ENCODE peak calls at places on chromosomes 4 and X, in nine cellular contexts. G, M, Z, V, L, C, X, Q and I are unnamed samples.

GRCh38 chrX:65196758-65197371 is 220.6 kb upstream of the ZC4H2 start:
- DNase-seq in Q (peak; percentile 6), G (no peak), L (no peak), M (peak; percentile 84), V (no peak), X (no peak), C (peak; percentile 61), Z (no peak), I (peak; percentile 89)

GRCh38 chr4:186765138-186765537 is 41.5 kb upstream of the FAT1 start:
- DNase-seq in X (no peak), L (no peak), G (no peak), Q (no peak), M (peak; percentile 82), V (no peak), Z (no peak), C (no peak), I (peak; percentile 13)

GRCh38 chr4:32268949-32269348 is 1548.8 kb downstream of the PCDH7 start:
- DNase-seq in Z (no peak), G (no peak), C (no peak), V (no peak), Q (no peak), X (no peak), M (no peak), L (no peak), I (no peak)

GRCh38 chr4:5050520-5050955 is 742 bp upstream of the STK32B start:
- DNase-seq in G (peak; percentile 75), Q (peak; percentile 79), M (peak; percentile 54), X (peak; percentile 84), L (peak; percentile 75), C (peak; percentile 81), V (peak; percentile 66), Z (no peak), I (peak; percentile 73)

GRCh38 chrX:109922183-109922582 is 80.7 kb upstream of the TMEM164 start:
- DNase-seq in C (no peak), M (no peak), G (no peak), Q (no peak), L (no peak), V (no peak), Z (no peak), X (no peak), I (no peak)

GRCh38 chr4:39526283-39526682 is 956 bp downstream of the UGDH start:
- DNase-seq in V (no peak), Z (no peak), M (no peak), X (no peak), G (no peak), C (peak; percentile 6), Q (no peak), L (no peak), I (no peak)

GRCh38 chr4:40607224-40607623 is 22.4 kb downstream of the RBM47 start:
- DNase-seq in Z (no peak), L (no peak), V (no peak), Q (no peak), M (no peak), X (no peak), C (no peak), G (no peak), I (no peak)

GRCh38 chrX:74277846-74278245 is 26.1 kb upstream of the ZCCHC13 start:
- DNase-seq in V (no peak), L (no peak), G (no peak), X (no peak), Q (no peak), Z (no peak), C (no peak), M (no peak), I (no peak)

GRCh38 chr4:137640838-137641158 is 108.5 kb upstream of the PCDH18 start:
- DNase-seq in Z (no peak), L (no peak), V (no peak), Q (no peak), X (no peak), M (no peak), G (no peak), C (no peak), I (no peak)

GRCh38 chr4:175622887-175623286 is 189.2 kb downstream of the GPM6A start:
- DNase-seq in V (no peak), M (no peak), X (no peak), C (peak; percentile 18), L (no peak), G (no peak), Q (no peak), Z (no peak), I (no peak)

GRCh38 chr4:151940926-151941617 is 180.3 kb upstream of the GATB start:
- DNase-seq in Z (no peak), C (no peak), V (no peak), L (no peak), M (no peak), Q (no peak), X (peak; percentile 10), G (no peak), I (no peak)

GRCh38 chr4:104971458-104971857 is 175.2 kb upstream of the TET2 start:
- DNase-seq in V (no peak), G (no peak), Q (no peak), M (no peak), L (no peak), X (no peak), Z (no peak), C (no peak), I (no peak)

GRCh38 chrX:153800746-153801145 is 6.3 kb downstream of the SSR4 start:
- DNase-seq in G (no peak), Z (no peak), C (no peak), X (no peak), Q (no peak), L (no peak), V (no peak), M (no peak), I (no peak)

GRCh38 chr4:176534566-176534965 is 214.8 kb downstream of the SPCS3 start:
- DNase-seq in M (no peak), V (no peak), G (no peak), C (no peak), X (no peak), Z (no peak), Q (no peak), L (no peak), I (no peak)

GRCh38 chr4:183541081-183542045 is 36.5 kb downstream of the ING2 start:
- DNase-seq in V (no peak), L (peak; percentile 81), G (no peak), Z (no peak), Q (no peak), X (no peak), M (no peak), C (peak; percentile 49), I (no peak)

GRCh38 chrX:27391601-27392000 is 71.5 kb downstream of the PPP4R3C start:
- DNase-seq in X (no peak), Q (no peak), V (no peak), L (no peak), G (no peak), Z (no peak), C (no peak), M (no peak), I (no peak)

GRCh38 chrX:110172215-110172614 is 145.7 kb downstream of the AMMECR1 start:
- DNase-seq in G (no peak), C (no peak), M (no peak), Q (no peak), L (no peak), V (no peak), Z (no peak), X (peak; percentile 78), I (no peak)

GRCh38 chr4:88616275-88616996 is 24.2 kb downstream of the HERC3 start:
- DNase-seq in Q (no peak), C (no peak), Z (no peak), M (no peak), X (no peak), V (no peak), G (no peak), L (no peak), I (no peak)

GRCh38 chr4:184645904-184646610 is 3.2 kb downstream of the CASP3 start:
- DNase-seq in X (no peak), V (no peak), Q (peak; percentile 40), C (no peak), M (peak; percentile 21), G (no peak), Z (no peak), L (no peak), I (no peak)
- H3K36me3 ChIP-seq in X (no peaks in the 10 kb centered on the region), V (no peaks in the 10 kb centered on the region), Q (peaks cover 4% of the 10 kb centered on the region), C (no peaks in the 10 kb centered on the region), M (no peaks in the 10 kb centered on the region), G (peaks cover 4% of the 10 kb centered on the region), Z (peaks cover 5% of the 10 kb centered on the region), L (no peaks in the 10 kb centered on the region), I (no peaks in the 10 kb centered on the region)

GRCh38 chrX:118179161-118179560 is 62.6 kb upstream of the KLHL13 start:
- DNase-seq in Z (no peak), V (no peak), G (no peak), Q (no peak), C (no peak), X (no peak), M (no peak), L (no peak), I (no peak)
- H3K9me3 ChIP-seq in Z (no peaks in the 10 kb centered on the region), V (no peaks in the 10 kb centered on the region), G (no peaks in the 10 kb centered on the region), Q (peaks cover 2% of the 10 kb centered on the region), C (no peaks in the 10 kb centered on the region), X (no peaks in the 10 kb centered on the region), M (no peaks in the 10 kb centered on the region), L (no peaks in the 10 kb centered on the region), I (no peaks in the 10 kb centered on the region)

GRCh38 chr4:48506716-48507115 is 16.7 kb downstream of the ZAR1 start:
- DNase-seq in Q (no peak), C (no peak), V (no peak), M (no peak), X (no peak), Z (no peak), L (no peak), G (no peak), I (no peak)
- H3K36me3 ChIP-seq in Q (peaks cover 32% of the 10 kb centered on the region), C (peaks cover 52% of the 10 kb centered on the region), V (no peaks in the 10 kb centered on the region), M (peaks cover 14% of the 10 kb centered on the region), X (no peaks in the 10 kb centered on the region), Z (peaks cover 62% of the 10 kb centered on the region), L (no peaks in the 10 kb centered on the region), G (peaks cover 66% of the 10 kb centered on the region), I (no peaks in the 10 kb centered on the region)

GRCh38 chr4:234178-234577 is 71.1 kb downstream of the ZNF732 start:
- DNase-seq in M (no peak), L (no peak), X (no peak), C (no peak), Z (no peak), Q (no peak), V (no peak), G (no peak), I (no peak)
- H3K9me3 ChIP-seq in M (peaks cover 9% of the 10 kb centered on the region), L (peaks cover 3% of the 10 kb centered on the region), X (no peaks in the 10 kb centered on the region), C (no peaks in the 10 kb centered on the region), Z (no peaks in the 10 kb centered on the region), Q (no peaks in the 10 kb centered on the region), V (peaks cover 25% of the 10 kb centered on the region), G (no peaks in the 10 kb centered on the region), I (peaks cover 3% of the 10 kb centered on the region)

GRCh38 chr4:166195101-166195500 is 322.1 kb downstream of the TLL1 start:
- DNase-seq in X (no peak), V (no peak), M (no peak), Z (no peak), L (no peak), C (no peak), Q (no peak), G (no peak), I (no peak)
- H3K36me3 ChIP-seq in X (no peaks in the 10 kb centered on the region), V (no peaks in the 10 kb centered on the region), M (no peaks in the 10 kb centered on the region), Z (no peaks in the 10 kb centered on the region), L (no peaks in the 10 kb centered on the region), C (no peaks in the 10 kb centered on the region), Q (no peaks in the 10 kb centered on the region), G (no peaks in the 10 kb centered on the region), I (no peaks in the 10 kb centered on the region)

GRCh38 chrX:71634366-71634765 is 16.1 kb upstream of the CXCR3 start:
- DNase-seq in G (no peak), L (no peak), V (no peak), Q (no peak), Z (no peak), C (peak; percentile 69), M (no peak), X (no peak), I (no peak)
- H3K9me3 ChIP-seq in G (no peaks in the 10 kb centered on the region), L (no peaks in the 10 kb centered on the region), V (no peaks in the 10 kb centered on the region), Q (no peaks in the 10 kb centered on the region), Z (no peaks in the 10 kb centered on the region), C (no peaks in the 10 kb centered on the region), M (no peaks in the 10 kb centered on the region), X (no peaks in the 10 kb centered on the region), I (no peaks in the 10 kb centered on the region)